ENCODE peak calls at places on chromosomes 7 and 10, in six cellular contexts. T is activated T-cell treated with anti-CD3 and anti-CD28 coated beads, Interleukin-2, amount 50 U/mL, for 72 hours; E is H9; Z is NCI-H2029; I is myocyte; J is aorta. M is an unnamed sample.

GRCh38 chr7:121081327-121081936 is 92.9 kb downstream of the CPED1 start:
- DNase-seq in T (no peak), E (no peak), Z (peak), I (peak), J (no peak), M (peak)

GRCh38 chr7:142583424-142583823 is 165.8 kb upstream of the PRSS1 start:
- DNase-seq in T (peak), E (no peak), Z (no peak), I (peak), J (no peak), M (peak)

GRCh38 chr7:81150951-81151361 is 232.1 kb upstream of the SEMA3C start:
- DNase-seq in T (no peak), E (no peak), Z (no peak), I (peak), J (peak), M (no peak)

GRCh38 chr10:62096534-62096933 is 172.1 kb downstream of the RTKN2 start:
- DNase-seq in T (no peak), E (no peak), Z (no peak), I (no peak), J (no peak), M (no peak)

GRCh38 chr10:22005763-22006162 is 2.2 kb upstream of the DNAJC1 start:
- DNase-seq in T (no peak), E (no peak), Z (no peak), I (peak), J (no peak), M (no peak)

GRCh38 chr7:157966490-157966889 is 621.1 kb downstream of the PTPRN2 start:
- DNase-seq in T (no peak), E (no peak), Z (no peak), I (no peak), J (no peak), M (no peak)

GRCh38 chr10:126090911-126091728 is 194.8 kb downstream of the FANK1 start:
- DNase-seq in T (no peak), E (no peak), Z (no peak), I (peak), J (no peak), M (no peak)

GRCh38 chr7:3021825-3022224 is 21.8 kb downstream of the CARD11 start:
- DNase-seq in T (no peak), E (no peak), Z (no peak), I (no peak), J (no peak), M (no peak)

GRCh38 chr10:123879596-123880257 is 11.9 kb downstream of the CPXM2 start:
- DNase-seq in T (no peak), E (no peak), Z (no peak), I (no peak), J (no peak), M (no peak)

GRCh38 chr10:93461124-93461806 is 20.9 kb downstream of the MYOF start:
- DNase-seq in T (no peak), E (no peak), Z (peak), I (peak), J (no peak), M (no peak)

GRCh38 chr7:28865494-28866257 is 92.5 kb downstream of the TRIL start:
- DNase-seq in T (no peak), E (no peak), Z (no peak), I (peak), J (no peak), M (no peak)

GRCh38 chr7:30062587-30062986 is 34.4 kb downstream of the PLEKHA8 start:
- DNase-seq in T (no peak), E (no peak), Z (no peak), I (peak), J (no peak), M (peak)

GRCh38 chr10:76116523-76116922 is 685.1 kb downstream of the LRMDA start:
- DNase-seq in T (no peak), E (no peak), Z (no peak), I (no peak), J (no peak), M (no peak)

GRCh38 chr7:25707733-25708132 is 444.3 kb upstream of the NFE2L3 start:
- DNase-seq in T (no peak), E (no peak), Z (no peak), I (no peak), J (no peak), M (no peak)

M was measured in H7.